ENCODE peak calls at places on chromosomes 11 and 22, in eight cellular contexts. N is lower lobe of right lung; I is Calu3; K is colonic mucosa; Y is cardiac muscle cell; W is tibial artery; O is CD8-positive, alpha-beta T cell; R is transverse colon. A is an unnamed sample.

GRCh38 chr11:61697093-61697492 is 16.9 kb downstream of the DAGLA start:
- DNase-seq in I (peak), Y (no peak), O (no peak), W (no peak), N (peak), R (no peak), K (no peak), A (peak)

GRCh38 chr11:111282663-111283062 is 15.7 kb upstream of the POU2AF3 start:
- DNase-seq in I (no peak), W (no peak), Y (no peak), R (no peak), N (no peak), K (peak), O (no peak), A (no peak)

GRCh38 chr22:46972901-46973831 is 210.7 kb downstream of the TBC1D22A start:
- DNase-seq in Y (no peak), W (no peak), I (no peak), K (no peak), N (no peak), O (no peak), R (no peak), A (no peak)

GRCh38 chr22:46027219-46028068 is 50.5 kb upstream of the WNT7B start:
- DNase-seq in O (no peak), I (peak), K (peak), N (peak), Y (peak), R (peak), W (peak), A (no peak)

GRCh38 chr11:117417856-117418255 is 90.2 kb downstream of the CEP164 start:
- DNase-seq in K (no peak), I (no peak), W (no peak), R (no peak), O (no peak), N (no peak), Y (no peak), A (no peak)

GRCh38 chr11:67374571-67375276 is 1.3 kb upstream of the CLCF1 start:
- DNase-seq in R (no peak), I (no peak), O (no peak), W (no peak), Y (no peak), K (no peak), N (no peak), A (no peak)

GRCh38 chr11:105367129-105367528 is 227.6 kb upstream of the CARD18 start:
- DNase-seq in W (no peak), N (no peak), K (no peak), R (no peak), Y (no peak), O (no peak), I (no peak), A (no peak)

GRCh38 chr11:20315800-20316199 is 47.7 kb upstream of the HTATIP2 start:
- DNase-seq in R (no peak), O (no peak), N (no peak), K (no peak), Y (no peak), I (no peak), W (no peak), A (no peak)

GRCh38 chr22:48055185-48055584 is 1292.7 kb downstream of the TBC1D22A start:
- DNase-seq in W (no peak), R (no peak), N (no peak), I (no peak), K (no peak), O (no peak), Y (no peak), A (no peak)

GRCh38 chr22:25016311-25016710 is 63.8 kb downstream of the KIAA1671 start:
- DNase-seq in W (no peak), N (no peak), Y (no peak), I (no peak), R (no peak), K (no peak), O (no peak), A (no peak)

GRCh38 chr11:3106736-3107524 is 49.7 kb upstream of the CARS1 start:
- DNase-seq in N (peak), W (peak), O (no peak), K (peak), Y (no peak), I (no peak), R (no peak), A (no peak)

GRCh38 chr11:1228921-1229451 is 6.1 kb downstream of the MUC5B start:
- DNase-seq in I (no peak), O (no peak), W (peak), R (peak), N (no peak), Y (no peak), K (peak), A (no peak)

GRCh38 chr22:30266445-30267381 is at the start of gene OSM:
- DNase-seq in W (peak), K (peak), N (peak), O (peak), I (no peak), R (peak), Y (no peak), A (no peak)

GRCh38 chr11:75891947-75892739 is 77.1 kb downstream of the UVRAG start:
- DNase-seq in W (no peak), O (no peak), Y (no peak), I (no peak), R (no peak), K (no peak), N (no peak), A (no peak)

GRCh38 chr11:65107751-65108468 is 3.8 kb upstream of the TM7SF2 start:
- DNase-seq in Y (no peak), W (no peak), R (no peak), I (no peak), O (no peak), N (no peak), K (no peak), A (no peak)

GRCh38 chr22:50578776-50579310 is 616 bp upstream of the CPT1B start:
- DNase-seq in O (no peak), R (no peak), I (no peak), K (no peak), Y (no peak), W (peak), N (peak), A (no peak)

GRCh38 chr11:14124345-14124744 is 161.8 kb downstream of the SPON1 start:
- DNase-seq in O (no peak), I (no peak), K (no peak), N (no peak), Y (no peak), R (no peak), W (no peak), A (no peak)

GRCh38 chr11:14124886-14125285 is 162.4 kb downstream of the SPON1 start:
- DNase-seq in K (no peak), R (no peak), Y (no peak), W (no peak), O (no peak), N (no peak), I (no peak), A (no peak)

GRCh38 chr11:14132312-14132711 is 169.8 kb downstream of the SPON1 start:
- DNase-seq in Y (no peak), W (no peak), N (no peak), O (no peak), I (no peak), R (peak), K (peak), A (no peak)

GRCh38 chr11:14125529-14125928 is 163.0 kb downstream of the SPON1 start:
- DNase-seq in W (no peak), R (no peak), K (no peak), O (no peak), N (no peak), I (peak), Y (no peak), A (peak)

GRCh38 chr11:14127679-14128078 is 165.2 kb downstream of the SPON1 start:
- DNase-seq in Y (no peak), R (no peak), W (no peak), O (no peak), N (no peak), K (no peak), I (no peak), A (no peak)
- TF ChIP-seq CTCF in Y (no peak), R (no peak), W (no peak), O (no peak), N (no peak), K (no peak), I (no peak), A (no peak)

GRCh38 chr11:70473873-70474690 is 75.8 kb downstream of the CTTN start:
- DNase-seq in N (no peak), O (no peak), W (no peak), Y (no peak), R (no peak), I (no peak), K (no peak), A (no peak)

GRCh38 chr11:70478194-70478890 is 80.0 kb downstream of the CTTN start:
- DNase-seq in R (no peak), N (peak), O (no peak), W (no peak), I (no peak), Y (no peak), K (no peak), A (no peak)

GRCh38 chr11:70474710-70475109 is 76.4 kb downstream of the CTTN start:
- DNase-seq in K (no peak), W (no peak), I (no peak), R (no peak), N (no peak), O (no peak), Y (no peak), A (no peak)

GRCh38 chr11:70477607-70478006 is 79.3 kb downstream of the CTTN start:
- DNase-seq in K (no peak), O (no peak), N (peak), I (no peak), R (no peak), W (no peak), Y (peak), A (no peak)

DNA sequence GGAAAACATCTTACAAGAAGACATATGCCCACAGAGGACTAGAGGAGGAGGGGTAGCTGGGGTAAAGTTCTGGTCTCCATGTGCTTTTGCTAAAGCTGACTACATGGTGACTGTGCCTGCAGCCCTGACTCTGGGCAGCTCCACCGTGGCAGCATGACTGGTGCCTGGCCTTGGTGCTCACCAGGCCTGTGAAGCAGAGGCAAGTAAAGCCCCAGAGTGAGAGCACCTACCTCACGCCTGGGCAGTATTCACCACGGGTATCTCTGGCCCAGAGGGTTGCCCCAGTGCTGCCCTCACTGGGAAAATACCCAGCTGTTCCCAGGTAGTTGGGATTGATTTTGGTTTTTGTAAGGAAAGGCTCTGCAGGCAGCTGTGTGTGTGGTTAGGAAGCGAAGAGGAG is 78.3 kb downstream of the CTTN start:
- DNase-seq in N (peak), K (no peak), I (no peak), Y (no peak), O (no peak), W (no peak), R (no peak), A (no peak)
- TF ChIP-seq CTCF in N (no peak), K (no peak), I (no peak), Y (no peak), O (no peak), W (no peak), R (no peak), A (no peak)

DNA sequence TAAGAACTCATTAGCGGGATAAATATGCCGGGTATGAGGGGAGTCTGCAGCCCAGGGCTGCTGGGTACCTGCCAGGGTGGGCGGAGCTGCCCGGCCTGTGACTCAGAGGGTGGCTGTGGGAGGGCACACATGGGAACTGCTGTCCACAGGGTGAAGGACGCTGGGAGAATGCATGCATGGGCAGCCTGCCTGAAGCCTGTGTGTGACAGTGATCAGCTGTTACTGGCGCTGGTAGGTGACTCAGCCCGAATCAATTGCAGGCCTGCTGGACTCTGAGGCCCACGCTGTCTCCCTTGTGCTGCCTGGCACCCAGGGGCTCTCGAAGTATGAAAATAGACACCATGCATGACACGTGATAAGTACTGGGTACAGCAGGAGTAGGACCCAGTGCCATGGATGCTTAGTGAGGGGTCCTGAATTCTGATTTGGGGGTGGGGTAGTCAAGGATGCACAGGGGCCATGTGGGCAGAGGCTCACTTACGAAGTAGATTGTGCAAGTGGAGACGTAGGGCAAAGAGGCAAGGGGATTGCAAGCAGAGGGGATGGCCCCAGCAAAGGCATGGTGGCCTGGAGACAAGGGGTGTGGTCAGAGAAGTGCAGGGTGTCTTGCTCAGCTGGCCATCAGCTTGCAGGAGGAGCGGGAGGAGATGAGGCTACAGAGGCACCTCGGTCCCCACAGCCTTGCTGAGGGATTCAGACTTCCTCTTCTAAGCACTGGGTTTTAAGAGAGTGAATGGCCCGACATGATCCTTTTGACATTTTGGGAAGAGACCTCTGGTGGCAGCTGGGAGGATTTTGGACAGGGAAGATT is 36.5 kb downstream of the GRIK4 start:
- DNase-seq in W (peak), N (peak), K (peak), Y (peak), I (peak), R (peak), O (no peak), A (peak)
- TF ChIP-seq CTCF in W (no peak), N (no peak), K (no peak), Y (no peak), I (no peak), R (no peak), O (no peak), A (no peak)

GRCh38 chr11:18173225-18173866 is 709 bp downstream of the MRGPRX4 start:
- DNase-seq in N (no peak), O (no peak), I (no peak), W (no peak), K (no peak), R (no peak), Y (no peak), A (no peak)

GRCh38 chr11:18172686-18173085 is at the start of gene MRGPRX4:
- DNase-seq in Y (no peak), W (no peak), K (no peak), N (no peak), O (no peak), I (no peak), R (no peak), A (no peak)

GRCh38 chr11:18168372-18168771 is 4.3 kb upstream of the MRGPRX4 start:
- DNase-seq in W (no peak), K (no peak), I (no peak), O (no peak), Y (no peak), R (no peak), N (no peak), A (no peak)

DNA sequence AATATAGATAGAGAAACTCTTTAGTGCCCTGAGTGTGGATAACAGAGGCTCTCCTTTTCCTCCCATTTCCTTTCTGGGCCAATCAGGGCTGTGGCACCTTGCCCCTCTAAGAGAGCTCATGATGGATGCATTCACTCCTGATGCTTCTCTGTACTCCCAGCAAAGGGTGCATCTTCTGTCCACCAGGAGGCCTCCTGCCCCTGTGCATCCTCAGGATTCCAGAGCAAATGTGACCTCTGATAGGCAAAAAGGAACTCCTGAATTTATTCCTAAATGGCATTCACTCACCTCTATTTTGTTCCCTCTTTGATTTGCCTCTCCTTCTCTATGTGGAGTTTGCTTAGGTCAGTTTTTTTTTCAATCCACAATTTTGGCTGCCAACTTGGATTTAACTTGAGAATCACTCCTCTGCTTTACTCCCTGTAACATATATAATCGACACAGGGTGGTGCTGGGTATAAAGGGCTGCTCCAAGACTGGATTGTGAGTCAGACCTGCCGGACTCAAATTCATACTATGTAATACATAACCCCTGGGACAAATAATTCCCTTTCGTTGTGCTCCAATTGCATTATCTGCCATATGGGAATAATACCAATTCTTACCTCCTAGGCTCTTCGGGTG is 1.1 kb upstream of the MRGPRX4 start:
- DNase-seq in R (no peak), N (no peak), O (no peak), I (peak), W (no peak), Y (peak), K (no peak), A (no peak)
- TF ChIP-seq CTCF in R (peak), N (peak), O (no peak), I (peak), W (peak), Y (peak), K (no peak), A (peak)

GRCh38 chr11:45213717-45214116 is 67.3 kb downstream of the PRDM11 start:
- DNase-seq in N (no peak), K (no peak), I (no peak), O (no peak), W (no peak), R (no peak), Y (no peak), A (no peak)

GRCh38 chr11:45215098-45215497 is 68.7 kb downstream of the PRDM11 start:
- DNase-seq in I (no peak), K (no peak), Y (no peak), W (no peak), N (no peak), O (no peak), R (no peak), A (no peak)

GRCh38 chr11:45212566-45213315 is 66.3 kb downstream of the PRDM11 start:
- DNase-seq in W (no peak), K (no peak), Y (peak), O (no peak), N (no peak), I (no peak), R (no peak), A (no peak)

GRCh38 chr11:45211732-45212131 is 65.3 kb downstream of the PRDM11 start:
- DNase-seq in I (no peak), N (no peak), Y (no peak), K (no peak), R (no peak), W (no peak), O (no peak), A (no peak)

GRCh38 chr11:45213316-45213665 is 66.9 kb downstream of the PRDM11 start:
- DNase-seq in Y (no peak), O (no peak), N (no peak), W (no peak), R (no peak), K (no peak), I (no peak), A (no peak)
- TF ChIP-seq CTCF in Y (no peak), O (no peak), N (no peak), W (no peak), R (no peak), K (no peak), I (no peak), A (no peak)

GRCh38 chr22:27022741-27023373 is 365.5 kb downstream of the MIAT start:
- DNase-seq in O (no peak), Y (no peak), W (no peak), K (no peak), R (no peak), I (no peak), N (no peak), A (no peak)

GRCh38 chr22:27022256-27022655 is 364.9 kb downstream of the MIAT start:
- DNase-seq in W (no peak), O (no peak), N (no peak), R (no peak), K (no peak), Y (no peak), I (peak), A (no peak)

GRCh38 chr22:27024982-27025381 is 367.6 kb downstream of the MIAT start:
- DNase-seq in Y (no peak), I (no peak), R (no peak), O (no peak), W (no peak), N (no peak), K (no peak), A (no peak)

GRCh38 chr22:27019827-27020226 is 362.4 kb downstream of the MIAT start:
- DNase-seq in N (no peak), I (peak), K (no peak), R (no peak), W (peak), Y (no peak), O (no peak), A (no peak)
- TF ChIP-seq CTCF in N (no peak), I (no peak), K (no peak), R (no peak), W (no peak), Y (no peak), O (no peak), A (no peak)

A was measured in keratinocyte.